ENCODE peak calls at places on chromosome 19, in four cellular contexts. K is NCI-H2029; H is stimulated activated CD4-positive, alpha-beta T cell treated with anti-CD3 and anti-CD28 coated beads, Interleukin-2, amount 100 ng/mL, for 48 hours; N is H54. M is an unnamed sample.

GRCh38 chr19:48108997-48109782 is 1.4 kb downstream of the PLA2G4C start:
- DNase-seq in N (no peak), H (no peak), K (no peak), M (no peak)

GRCh38 chr19:10344780-10345179 is 5.4 kb upstream of the ICAM3 start:
- DNase-seq in K (no peak), H (no peak), N (no peak), M (no peak)

GRCh38 chr19:12867120-12868099 is 13.8 kb downstream of the DNASE2 start:
- DNase-seq in H (peak; percentile 57), N (peak; percentile 67), K (peak; percentile 79), M (no peak)

GRCh38 chr19:55459950-55460657 is 1.3 kb downstream of the ISOC2 start:
- DNase-seq in K (no peak), H (no peak), N (no peak), M (no peak)

GRCh38 chr19:41955521-41955920 is 3.6 kb downstream of the RABAC1 start:
- DNase-seq in K (no peak), H (no peak), N (no peak), M (no peak)

GRCh38 chr19:10521461-10522216 is 4.4 kb upstream of the S1PR5 start:
- DNase-seq in K (no peak), N (no peak), H (no peak), M (no peak)

GRCh38 chr19:40139533-40140287 is 49.0 kb upstream of the ZNF780A start:
- DNase-seq in H (no peak), K (peak; percentile 42), N (peak; percentile 31), M (peak; percentile 100)

GRCh38 chr19:5693195-5694166 is 3.4 kb downstream of the RPL36 start:
- DNase-seq in H (no peak), N (no peak), K (no peak), M (no peak)

GRCh38 chr19:10289167-10289835 is 451 bp upstream of the ICAM5 start:
- DNase-seq in H (peak; percentile 60), N (peak; percentile 61), K (no peak), M (no peak)

GRCh38 chr19:14916848-14917247 is 24.4 kb upstream of the OR7C2 start:
- DNase-seq in K (no peak), N (no peak), H (no peak), M (no peak)

GRCh38 chr19:22609630-22610029 is 24.5 kb upstream of the ZNF492 start:
- DNase-seq in H (no peak), K (no peak), N (no peak), M (no peak)

GRCh38 chr19:6087074-6087506 is 23.2 kb downstream of the RFX2 start:
- DNase-seq in N (no peak), H (no peak), K (peak; percentile 37), M (no peak)

GRCh38 chr19:46678110-46678732 is 17.2 kb upstream of the DACT3 start:
- DNase-seq in K (no peak), N (no peak), H (peak; percentile 51), M (no peak)

GRCh38 chr19:1718382-1719315 is 34.7 kb upstream of the ONECUT3 start:
- DNase-seq in H (no peak), K (no peak), N (no peak), M (no peak)

GRCh38 chr19:9296336-9296735 is 13.3 kb downstream of the ZNF699 start:
- DNase-seq in K (no peak), H (no peak), N (no peak), M (no peak)

GRCh38 chr19:37334179-37335071 is 36.5 kb upstream of the ZNF527 start:
- DNase-seq in H (peak; percentile 70), N (peak; percentile 60), K (peak; percentile 94), M (peak; percentile 64)

GRCh38 chr19:15175609-15176008 is 25.2 kb downstream of the NOTCH3 start:
- DNase-seq in H (no peak), K (no peak), N (no peak), M (no peak)

GRCh38 chr19:13078897-13079541 is 23.6 kb downstream of the LYL1 start:
- DNase-seq in N (no peak), K (peak; percentile 30), H (no peak), M (no peak)

GRCh38 chr19:9407827-9408226 is 27.5 kb downstream of the ZNF266 start:
- DNase-seq in H (no peak), K (no peak), N (no peak), M (no peak)

GRCh38 chr19:54156953-54157352 is 2.6 kb downstream of the LENG1 start:
- DNase-seq in H (no peak), N (no peak), K (no peak), M (no peak)

GRCh38 chr19:50221087-50221486 is 17.7 kb downstream of the MYH14 start:
- DNase-seq in K (no peak), H (no peak), N (no peak), M (no peak)

GRCh38 chr19:40467007-40467565 is 285 bp downstream of the SPTBN4 start:
- DNase-seq in N (no peak), H (no peak), K (no peak), M (no peak)

GRCh38 chr19:40283414-40284250 is 1.5 kb downstream of the AKT2 start:
- DNase-seq in N (no peak), H (no peak), K (no peak), M (no peak)

GRCh38 chr19:35013047-35013819 is 13.1 kb downstream of the GRAMD1A start:
- DNase-seq in N (peak; percentile 64), H (peak; percentile 82), K (peak; percentile 41), M (peak; percentile 32)

GRCh38 chr19:14507704-14508246 is 10.4 kb downstream of the DNAJB1 start:
- DNase-seq in K (no peak), H (no peak), N (no peak), M (peak; percentile 73)

GRCh38 chr19:36652958-36653357 is 13.7 kb downstream of the ZNF461 start:
- DNase-seq in H (no peak), K (no peak), N (no peak), M (no peak)

GRCh38 chr19:34996978-34997640 is 3.0 kb upstream of the GRAMD1A start:
- DNase-seq in K (no peak), N (no peak), H (no peak), M (no peak)

GRCh38 chr19:8355631-8356402 is 8.1 kb upstream of the ANGPTL4 start:
- DNase-seq in H (no peak), K (no peak), N (peak; percentile 78), M (peak; percentile 88)

GRCh38 chr19:57558525-57558924 is 1.1 kb downstream of the ZNF550 start:
- DNase-seq in K (no peak), H (no peak), N (no peak), M (no peak)

GRCh38 chr19:31586282-31586681 is 237.0 kb upstream of the TSHZ3 start:
- DNase-seq in K (no peak), N (no peak), H (no peak), M (no peak)

GRCh38 chr19:38199340-38199739 is 24.7 kb downstream of the DPF1 start:
- DNase-seq in N (no peak), H (no peak), K (no peak), M (no peak)

GRCh38 chr19:47660435-47660832 is 51.5 kb downstream of the BICRA start:
- DNase-seq in K (no peak), H (no peak), N (no peak), M (no peak)

GRCh38 chr19:2544576-2545415 is 68.9 kb downstream of the GADD45B start:
- DNase-seq in H (no peak), K (no peak), N (no peak), M (no peak)